ENCODE peak calls at places on chromosomes 7 and 10, in five cellular contexts. L is psoas muscle, X is left ventricle myocardium inferior, M is OCI-LY7, O is dorsolateral prefrontal cortex. I is an unnamed sample.

GRCh38 chr10:20795391-20795790 is 101.7 kb downstream of the NEBL start:
- DNase-seq in L (no peak), X (no peak), M (no peak), O (no peak), I (no peak)

GRCh38 chr10:111137012-111137411 is 60.2 kb downstream of the ADRA2A start:
- DNase-seq in L (no peak), X (no peak), M (no peak), O (no peak), I (no peak)

GRCh38 chr7:117269417-117269816 is 53.4 kb downstream of the WNT2 start:
- DNase-seq in L (no peak), X (no peak), M (no peak), O (no peak), I (no peak)

GRCh38 chr10:35352508-35352907 is 16.2 kb downstream of the CCNY start:
- DNase-seq in L (no peak), X (no peak), M (no peak), O (no peak), I (no peak)

GRCh38 chr10:112663181-112663879 is 216.3 kb downstream of the VTI1A start:
- DNase-seq in L (no peak), X (no peak), M (no peak), O (no peak), I (no peak)

GRCh38 chr7:54823776-54824175 is 64.8 kb upstream of the SEC61G start:
- DNase-seq in L (no peak), X (no peak), M (no peak), O (no peak), I (no peak)

GRCh38 chr10:32616438-32616837 is 170.5 kb downstream of the CCDC7 start:
- DNase-seq in L (no peak), X (no peak), M (no peak), O (no peak), I (no peak)

GRCh38 chr7:64880322-64881297 is 22.5 kb upstream of the ZNF273 start:
- DNase-seq in L (no peak), X (no peak), M (no peak), O (no peak), I (no peak)

GRCh38 chr7:66630529-66630928 is 1.8 kb downstream of the KCTD7 start:
- DNase-seq in L (no peak), X (no peak), M (no peak), O (no peak), I (no peak)

GRCh38 chr10:66931949-66932343 is 6.1 kb downstream of the LRRTM3 start:
- DNase-seq in L (no peak), X (no peak), M (no peak), O (peak; percentile 54), I (no peak)

GRCh38 chr10:26448706-26449435 is 10.7 kb downstream of the APBB1IP start:
- DNase-seq in L (no peak), X (no peak), M (peak; percentile 97), O (no peak), I (no peak)

GRCh38 chr7:36943591-36944430 is 219.5 kb upstream of the AOAH start:
- DNase-seq in L (no peak), X (no peak), M (peak; percentile 6), O (no peak), I (no peak)

GRCh38 chr7:889025-889390 is 12.7 kb downstream of the GET4 start:
- DNase-seq in L (no peak), X (no peak), M (no peak), O (no peak), I (no peak)

GRCh38 chr10:811781-812180 is 119.7 kb downstream of the LARP4B start:
- DNase-seq in L (no peak), X (no peak), M (no peak), O (no peak), I (no peak)

GRCh38 chr10:121469797-121470606 is 128.2 kb downstream of the FGFR2 start:
- DNase-seq in L (no peak), X (no peak), M (no peak), O (no peak), I (no peak)

GRCh38 chr7:46352335-46352954 is 431.4 kb upstream of the IGFBP3 start:
- DNase-seq in L (no peak), X (no peak), M (peak; percentile 25), O (no peak), I (peak; percentile 21)

GRCh38 chr7:36313607-36314006 is 76.1 kb upstream of the ANLN start:
- DNase-seq in L (no peak), X (no peak), M (no peak), O (no peak), I (no peak)

GRCh38 chr7:12257582-12257981 is 46.5 kb downstream of the TMEM106B start:
- DNase-seq in L (no peak), X (no peak), M (peak; percentile 8), O (no peak), I (no peak)

GRCh38 chr10:79904671-79905321 is 44.1 kb downstream of the SFTPD start:
- DNase-seq in L (peak; percentile 68), X (peak; percentile 80), M (no peak), O (peak; percentile 66), I (peak; percentile 59)

GRCh38 chr10:73858013-73858708 is 16.2 kb downstream of the CAMK2G start:
- DNase-seq in L (no peak), X (no peak), M (no peak), O (no peak), I (no peak)

GRCh38 chr10:23412223-23412622 is 26.7 kb upstream of the OTUD1 start:
- DNase-seq in L (no peak), X (no peak), M (no peak), O (no peak), I (no peak)

GRCh38 chr7:5422324-5423271 is 1.0 kb downstream of the TNRC18 start:
- DNase-seq in L (no peak), X (peak; percentile 26), M (peak; percentile 41), O (no peak), I (peak; percentile 29)

GRCh38 chr7:152866791-152867481 is 107.4 kb downstream of the ACTR3B start:
- DNase-seq in L (no peak), X (no peak), M (no peak), O (no peak), I (no peak)

GRCh38 chr7:88842217-88842616 is 46.7 kb upstream of the TEX47 start:
- DNase-seq in L (no peak), X (no peak), M (no peak), O (no peak), I (no peak)

GRCh38 chr7:11737723-11738122 is 94.3 kb downstream of the THSD7A start:
- DNase-seq in L (no peak), X (no peak), M (no peak), O (no peak), I (no peak)

GRCh38 chr10:102619281-102619981 is 24.8 kb upstream of the TRIM8 start:
- DNase-seq in L (no peak), X (no peak), M (no peak), O (no peak), I (no peak)

GRCh38 chr7:74430961-74431466 is 22.7 kb upstream of the GTF2IRD1 start:
- DNase-seq in L (no peak), X (no peak), M (no peak), O (peak; percentile 49), I (no peak)

GRCh38 chr7:69782917-69783684 is 184.8 kb downstream of the AUTS2 start:
- DNase-seq in L (peak; percentile 43), X (peak; percentile 45), M (no peak), O (no peak), I (peak; percentile 64)

GRCh38 chr7:73395538-73396503 is 37.8 kb upstream of the FZD9 start:
- DNase-seq in L (peak; percentile 41), X (peak; percentile 30), M (no peak), O (no peak), I (no peak)

GRCh38 chr7:139089118-139089517 is 20.4 kb downstream of the ZC3HAV1 start:
- DNase-seq in L (no peak), X (no peak), M (no peak), O (no peak), I (no peak)

GRCh38 chr7:139094030-139094429 is 15.5 kb downstream of the ZC3HAV1 start:
- DNase-seq in L (no peak), X (no peak), M (no peak), O (no peak), I (no peak)

GRCh38 chr7:139094596-139094995 is 14.9 kb downstream of the ZC3HAV1 start:
- DNase-seq in L (no peak), X (no peak), M (no peak), O (no peak), I (no peak)

GRCh38 chr7:139092090-139092796 is 17.3 kb downstream of the ZC3HAV1 start:
- DNase-seq in L (no peak), X (no peak), M (no peak), O (no peak), I (no peak)

GRCh38 chr7:139091677-139091996 is 17.9 kb downstream of the ZC3HAV1 start:
- DNase-seq in L (no peak), X (no peak), M (no peak), O (no peak), I (no peak)
- H3K27ac ChIP-seq in L (no peak overlapping the region), X (peak overlapping the region; percentile 63), M (no peak overlapping the region), O (no peak overlapping the region), I (no peak overlapping the region)

DNA sequence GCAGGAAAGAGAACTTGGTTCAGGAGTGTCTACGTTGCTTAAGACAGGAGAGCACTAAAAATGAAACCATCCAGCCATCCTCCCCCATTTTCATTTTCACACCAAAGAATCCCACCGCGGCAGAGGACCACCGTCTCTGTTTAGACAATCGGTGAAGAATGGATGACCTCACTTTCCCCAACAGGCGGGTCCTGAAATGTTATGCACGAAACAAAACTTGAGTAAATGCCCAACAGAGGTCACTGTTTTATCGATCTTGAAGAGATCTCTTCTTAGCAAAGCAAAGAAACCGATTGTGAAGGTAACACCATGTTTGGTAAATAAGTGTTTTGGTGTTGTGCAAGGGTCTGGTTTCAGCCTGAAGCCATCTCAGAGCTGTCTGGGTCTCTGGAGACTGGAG is 1.4 kb upstream of the IL6 start:
- DNase-seq in L (no peak), X (no peak), M (peak; percentile 39), O (no peak), I (no peak)
- TF ChIP-seq CTCF in L (no peak), X (no peak), M (peak; percentile 51), O (no peak), I (no peak)

GRCh38 chr7:98398567-98399372 is 2.1 kb downstream of the BAIAP2L1 start:
- DNase-seq in L (no peak), X (no peak), M (no peak), O (no peak), I (no peak)
- H3K27ac ChIP-seq in L (no peak overlapping the region), X (no peak overlapping the region), M (no peak overlapping the region), O (no peak overlapping the region), I (no peak overlapping the region)

DNA sequence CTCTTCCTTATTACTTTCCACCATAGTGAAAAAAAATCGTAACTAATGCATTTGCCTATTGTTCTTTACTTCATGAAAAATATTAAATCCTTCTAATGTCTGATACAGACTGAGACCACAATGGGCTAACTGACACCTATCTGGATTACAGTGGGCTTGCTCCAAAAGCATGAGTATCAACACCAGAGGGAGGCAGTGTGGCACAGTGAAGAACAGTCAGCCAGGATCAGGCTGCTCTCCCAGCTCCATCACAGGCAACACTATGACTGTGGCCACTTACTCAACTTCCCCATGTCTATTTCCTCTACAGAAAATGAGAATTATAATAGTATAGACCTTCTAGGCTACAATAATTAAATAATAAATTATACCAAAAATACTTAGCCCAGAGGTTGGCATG is 97.2 kb downstream of the SLC25A13 start:
- DNase-seq in L (no peak), X (no peak), M (no peak), O (no peak), I (no peak)
- TF ChIP-seq CTCF in L (peak; percentile 19), X (peak; percentile 39), M (peak; percentile 28), O (peak; percentile 26), I (no peak)

I was measured in uterus.